ENCODE peak calls at places on chromosomes 12 and 14, in four cellular contexts. H, C, K and E are unnamed samples.

GRCh38 chr14:87449016-87449415 is 544.0 kb downstream of the GALC start:
- DNase-seq in H (no peak), C (no peak), K (no peak), E (no peak)

GRCh38 chr14:69710378-69710777 is 56.6 kb upstream of the SRSF5 start:
- DNase-seq in H (no peak), C (no peak), K (no peak), E (no peak)

GRCh38 chr12:105267711-105268110 is 31.7 kb upstream of the APPL2 start:
- DNase-seq in H (no peak), C (no peak), K (no peak), E (no peak)

GRCh38 chr12:65960820-65961691 is 136.8 kb downstream of the HMGA2 start:
- DNase-seq in H (no peak), C (no peak), K (no peak), E (no peak)

GRCh38 chr14:105710119-105711057 is 184.0 kb downstream of the TMEM121 start:
- DNase-seq in H (no peak), C (no peak), K (no peak), E (no peak)

GRCh38 chr14:99568567-99569560 is 35.1 kb downstream of the CCDC85C start:
- DNase-seq in H (peak), C (peak), K (no peak), E (no peak)

GRCh38 chr12:52539024-52539820 is 13.7 kb downstream of the KRT71 start:
- DNase-seq in H (peak), C (peak), K (peak), E (no peak)

GRCh38 chr12:50047693-50048250 is 9.6 kb upstream of the ASIC1 start:
- DNase-seq in H (no peak), C (no peak), K (no peak), E (no peak)

GRCh38 chr12:122022393-122023338 is 982 bp downstream of the BCL7A start:
- DNase-seq in H (peak), C (no peak), K (no peak), E (no peak)

GRCh38 chr14:67411820-67412421 is at the start of gene PLEK2:
- DNase-seq in H (peak), C (no peak), K (no peak), E (no peak)

GRCh38 chr14:61570961-61571299 is 124.4 kb upstream of the HIF1A start:
- DNase-seq in H (no peak), C (no peak), K (no peak), E (no peak)

GRCh38 chr12:272942-273906 is 10.6 kb upstream of the SLC6A13 start:
- DNase-seq in H (no peak), C (no peak), K (no peak), E (peak)

GRCh38 chr12:3326156-3326849 is 164.7 kb upstream of the PRMT8 start:
- DNase-seq in H (no peak), C (no peak), K (no peak), E (no peak)

GRCh38 chr12:73057428-73057827 is 785.3 kb downstream of the TRHDE start:
- DNase-seq in H (no peak), C (no peak), K (no peak), E (no peak)

GRCh38 chr14:20610002-20610765 is 19.0 kb upstream of the RNASE12 start:
- DNase-seq in H (peak), C (peak), K (peak), E (peak)

GRCh38 chr14:81523016-81523415 is 10.6 kb downstream of the SEL1L start:
- DNase-seq in H (no peak), C (no peak), K (no peak), E (no peak)

GRCh38 chr14:61154606-61155005 is 126.5 kb downstream of the TMEM30B start:
- DNase-seq in H (no peak), C (no peak), K (no peak), E (no peak)

GRCh38 chr12:80268924-80269749 is 169.8 kb downstream of the OTOGL start:
- DNase-seq in H (peak), C (no peak), K (peak), E (peak)

DNA sequence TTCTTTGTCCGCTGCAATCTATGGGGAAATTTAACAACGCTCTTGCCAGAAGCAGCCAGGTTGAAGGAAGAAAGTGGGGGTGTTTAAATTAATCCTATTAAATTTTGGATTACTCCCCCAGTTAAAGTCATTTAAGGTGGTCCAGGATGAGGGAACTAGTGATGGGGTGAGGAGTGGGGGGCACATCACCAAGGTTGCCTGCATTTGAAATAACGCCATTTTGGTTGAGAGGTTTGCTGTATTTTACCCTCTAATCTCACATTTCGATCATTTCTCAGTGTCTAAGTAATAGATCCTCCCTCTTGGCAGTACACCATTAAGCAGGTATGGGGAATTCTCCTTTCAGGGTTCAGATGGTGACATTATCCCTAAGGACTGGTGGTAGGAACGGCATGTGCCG is 2.6 kb downstream of the FLRT2 start:
- DNase-seq in H (no peak), C (no peak), K (no peak), E (no peak)
- H3K4me3 ChIP-seq in H (peak), C (peak), K (peak), E (peak)

DNA sequence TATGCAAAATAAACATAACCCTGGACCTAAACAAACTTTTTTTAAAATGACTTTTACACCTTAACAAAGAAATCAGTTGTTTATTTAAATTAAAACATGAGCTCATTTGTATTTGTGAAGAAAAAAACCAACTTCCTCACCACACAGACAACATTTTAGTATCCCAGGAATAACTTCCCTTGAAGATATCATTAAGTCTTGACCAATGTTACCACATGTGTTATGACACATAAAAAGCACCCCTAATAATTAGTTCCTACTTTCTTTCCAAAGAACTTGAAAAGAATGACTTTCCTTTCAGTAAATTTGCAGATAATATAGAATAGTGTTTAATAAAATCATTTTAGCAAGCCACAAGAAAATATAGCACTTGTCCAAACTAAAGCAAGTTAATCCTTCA is 42.4 kb downstream of the DUSP16 start:
- DNase-seq in H (no peak), C (no peak), K (no peak), E (no peak)
- H3K4me3 ChIP-seq in H (no peak), C (no peak), K (no peak), E (no peak)

DNA sequence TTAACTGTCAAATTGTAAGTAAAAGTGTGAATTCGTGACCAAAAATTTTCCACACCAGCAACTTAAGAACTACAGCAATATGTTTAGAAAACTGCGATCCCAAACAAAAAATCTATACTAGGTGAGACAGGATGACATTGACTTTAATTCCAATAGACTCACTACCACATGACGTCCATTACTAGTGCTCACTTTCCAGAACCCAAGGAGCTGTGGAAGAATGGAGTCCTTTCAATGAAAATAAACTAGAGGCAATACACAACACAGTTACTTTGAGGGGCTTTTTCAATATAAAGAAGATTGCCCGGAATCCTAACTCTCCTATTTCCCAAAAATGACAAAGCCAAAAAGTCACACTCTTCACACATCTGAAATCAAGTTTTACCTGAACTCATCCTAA is 1.4 kb downstream of the EPS8 start:
- DNase-seq in H (no peak), C (no peak), K (no peak), E (no peak)
- H3K4me3 ChIP-seq in H (peak), C (peak), K (peak), E (peak)

GRCh38 chr12:53994691-53995310 is 5.2 kb upstream of the HOXC9 start:
- DNase-seq in H (no peak), C (no peak), K (no peak), E (no peak)
- H3K4me3 ChIP-seq in H (no peak), C (peak), K (peak), E (no peak)

GRCh38 chr12:108854055-108854452 is 3.3 kb downstream of the SSH1 start:
- DNase-seq in H (peak), C (peak), K (no peak), E (peak)

GRCh38 chr12:108856428-108857157 is 790 bp downstream of the SSH1 start:
- DNase-seq in H (peak), C (peak), K (no peak), E (peak)

GRCh38 chr12:108856170-108856427 is 1.3 kb downstream of the SSH1 start:
- DNase-seq in H (no peak), C (no peak), K (no peak), E (no peak)

GRCh38 chr12:108854453-108855283 is 2.7 kb downstream of the SSH1 start:
- DNase-seq in H (peak), C (peak), K (peak), E (peak)

GRCh38 chr12:108855284-108856169 is 1.9 kb downstream of the SSH1 start:
- DNase-seq in H (peak), C (no peak), K (no peak), E (peak)
- H3K4me3 ChIP-seq in H (peak), C (peak), K (peak), E (peak)

GRCh38 chr12:55700255-55701018 is 7.3 kb downstream of the ITGA7 start:
- DNase-seq in H (no peak), C (no peak), K (no peak), E (no peak)
- H3K4me3 ChIP-seq in H (no peak), C (no peak), K (no peak), E (no peak)

GRCh38 chr12:63440063-63440462 is 228.2 kb downstream of the DPY19L2 start:
- DNase-seq in H (no peak), C (no peak), K (no peak), E (no peak)
- H3K4me3 ChIP-seq in H (no peak), C (no peak), K (no peak), E (no peak)

DNA sequence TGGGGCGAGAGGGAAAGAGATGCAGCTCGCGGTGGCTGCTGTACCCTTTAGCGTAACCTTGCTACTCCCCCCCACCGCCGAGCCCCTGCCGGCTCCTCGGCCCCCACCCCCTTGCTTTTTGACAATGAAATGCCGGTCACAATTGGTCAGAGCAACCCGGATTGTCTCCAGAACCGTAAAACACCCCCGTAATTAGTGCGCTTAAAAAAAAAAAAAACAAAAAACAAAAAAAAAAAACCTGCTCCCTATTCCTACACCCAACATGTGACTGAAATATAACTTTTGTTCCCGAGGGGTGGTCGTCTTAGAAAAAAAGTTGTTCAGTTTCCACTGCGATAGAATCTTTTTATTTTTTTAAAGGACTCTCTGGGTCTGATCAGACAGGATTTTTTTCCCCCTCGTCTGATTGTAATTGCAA is 814 bp downstream of the ETV6 start:
- DNase-seq in H (no peak), C (peak), K (no peak), E (peak)
- H3K4me3 ChIP-seq in H (peak), C (peak), K (peak), E (peak)

DNA sequence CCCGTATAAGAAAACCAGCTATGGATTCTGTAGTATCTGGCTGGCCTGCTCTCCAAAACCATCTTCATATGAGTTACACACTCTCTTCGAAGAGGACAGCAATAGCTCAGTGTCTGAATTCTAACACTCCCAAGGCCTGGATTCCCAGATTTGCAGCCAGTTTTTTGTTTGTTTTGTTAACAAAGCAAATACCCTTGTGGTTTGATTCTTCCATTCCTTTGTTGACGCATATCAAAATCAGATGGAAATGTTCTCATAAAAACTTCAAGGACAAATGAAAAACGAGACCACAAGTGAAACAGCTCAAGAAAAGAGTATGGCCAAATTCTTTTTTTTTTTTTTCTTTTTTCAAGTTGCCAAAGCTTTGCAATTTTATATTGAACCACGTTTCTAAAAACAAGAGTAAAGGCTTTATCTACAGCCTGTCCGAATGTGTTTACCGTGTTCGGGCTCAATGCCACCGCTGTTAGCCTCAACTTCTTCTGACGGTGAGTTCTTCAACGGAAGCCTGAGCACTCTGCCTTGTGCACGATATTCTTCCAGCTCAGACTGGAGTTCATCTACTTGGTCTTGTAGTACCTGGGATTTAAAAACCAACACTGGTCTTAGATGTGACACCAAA is 67.5 kb downstream of the NIN start:
- DNase-seq in H (peak), C (peak), K (peak), E (peak)
- H3K4me3 ChIP-seq in H (no peak), C (no peak), K (no peak), E (no peak)